ENCODE peak calls at places on chromosomes 11 and 22, in four cellular contexts. Z is WTC11; W is stimulated activated naive CD4-positive, alpha-beta T cell; R is HTR-8/SVneo. C is an unnamed sample.

GRCh38 chr22:17257091-17257490 is 37.9 kb upstream of the ADA2 start:
- DNase-seq in R (no peak), Z (peak), W (no peak), C (peak)

GRCh38 chr22:44943701-44944324 is 66.0 kb downstream of the PHF21B start:
- DNase-seq in W (no peak), R (no peak), Z (no peak), C (no peak)

GRCh38 chr22:24822471-24822870 is 16.5 kb downstream of the SGSM1 start:
- DNase-seq in R (no peak), W (no peak), Z (no peak), C (peak)

GRCh38 chr22:36424901-36425579 is 37.3 kb upstream of the MYH9 start:
- DNase-seq in W (no peak), R (no peak), Z (no peak), C (no peak)

GRCh38 chr11:7421136-7421535 is 64.2 kb upstream of the OLFML1 start:
- DNase-seq in R (no peak), Z (no peak), W (no peak), C (no peak)

GRCh38 chr11:30585067-30585891 is 874 bp downstream of the MPPED2 start:
- DNase-seq in R (no peak), W (no peak), Z (peak), C (peak)

GRCh38 chr22:35231585-35232084 is 25.7 kb upstream of the HMGXB4 start:
- DNase-seq in R (peak), W (peak), Z (peak), C (peak)

GRCh38 chr11:76744186-76745058 is 38.7 kb upstream of the TSKU start:
- DNase-seq in Z (no peak), R (no peak), W (no peak), C (peak)

GRCh38 chr11:284081-285020 is 4.6 kb upstream of the PGGHG start:
- DNase-seq in Z (no peak), R (no peak), W (no peak), C (no peak)

GRCh38 chr11:64482588-64482987 is 108.4 kb upstream of the SLC22A12 start:
- DNase-seq in Z (no peak), R (no peak), W (no peak), C (no peak)

GRCh38 chr11:908273-908672 is 2.3 kb downstream of the CHID1 start:
- DNase-seq in W (no peak), R (no peak), Z (no peak), C (no peak)

GRCh38 chr22:20258584-20259335 is 9.4 kb downstream of the RTN4R start:
- DNase-seq in R (no peak), W (no peak), Z (peak), C (no peak)

GRCh38 chr11:22730319-22730718 is 63.9 kb downstream of the GAS2 start:
- DNase-seq in Z (no peak), W (peak), R (no peak), C (peak)

GRCh38 chr22:23203452-23204124 is 23.3 kb downstream of the BCR start:
- DNase-seq in R (no peak), Z (no peak), W (no peak), C (no peak)

GRCh38 chr11:34223021-34223813 is 117.8 kb downstream of the NAT10 start:
- DNase-seq in Z (no peak), R (no peak), W (no peak), C (no peak)

GRCh38 chr11:110979696-110980095 is 265.8 kb upstream of the POU2AF2 start:
- DNase-seq in W (no peak), R (no peak), Z (no peak), C (no peak)

GRCh38 chr11:126497581-126498109 is 142.2 kb downstream of the ST3GAL4 start:
- DNase-seq in Z (no peak), R (no peak), W (no peak), C (no peak)

GRCh38 chr11:1827095-1827797 is 7.5 kb upstream of the SYT8 start:
- DNase-seq in W (no peak), Z (no peak), R (peak), C (peak)

GRCh38 chr22:46547179-46547882 is 9.9 kb upstream of the CELSR1 start:
- DNase-seq in R (peak), W (no peak), Z (no peak), C (no peak)

C was measured in RPMI8226.